ENCODE peak calls at places on chromosomes 3 and 15, in four cellular contexts. One of them, this sample, is unnamed.

GRCh38 chr3:159077860-159078259 is 276.0 kb downstream of the MFSD1 start:
- DNase-seq in HL-60: no peak
- DNase-seq in K562: no peak
- DNase-seq in GM12878: no peak
- DNase-seq in this sample: no peak

GRCh38 chr15:67839358-67839928 is 402 bp downstream of the RNU6-1 start:
- DNase-seq in HL-60: peak
- DNase-seq in K562: peak
- DNase-seq in GM12878: no peak
- DNase-seq in this sample: no peak

GRCh38 chr3:98650966-98651765 is 57.8 kb upstream of the CPOX start:
- DNase-seq in HL-60: no peak
- DNase-seq in K562: no peak
- DNase-seq in GM12878: no peak
- DNase-seq in this sample: no peak

GRCh38 chr3:101384426-101384825 is 64.1 kb upstream of the IMPG2 start:
- DNase-seq in HL-60: no peak
- DNase-seq in K562: no peak
- DNase-seq in GM12878: no peak
- DNase-seq in this sample: no peak

GRCh38 chr15:92634046-92634445 is 21.5 kb downstream of the FAM174B start:
- DNase-seq in HL-60: no peak
- DNase-seq in K562: no peak
- DNase-seq in GM12878: no peak
- DNase-seq in this sample: no peak

GRCh38 chr3:186200746-186201145 is 91.9 kb upstream of the ETV5 start:
- DNase-seq in HL-60: no peak
- DNase-seq in K562: no peak
- DNase-seq in GM12878: no peak
- DNase-seq in this sample: no peak

GRCh38 chr15:75929799-75930565 is 26.3 kb downstream of the FBXO22 start:
- DNase-seq in HL-60: no peak
- DNase-seq in K562: no peak
- DNase-seq in GM12878: no peak
- DNase-seq in this sample: no peak

GRCh38 chr3:178486903-178487302 is 49.3 kb upstream of the KCNMB2 start:
- DNase-seq in HL-60: no peak
- DNase-seq in K562: no peak
- DNase-seq in GM12878: no peak
- DNase-seq in this sample: no peak

GRCh38 chr3:190252080-190252479 is 70.2 kb downstream of the CLDN1 start:
- DNase-seq in HL-60: peak
- DNase-seq in K562: no peak
- DNase-seq in GM12878: no peak
- DNase-seq in this sample: no peak

GRCh38 chr3:52090131-52090548 is 33.8 kb upstream of the DUSP7 start:
- DNase-seq in HL-60: no peak
- DNase-seq in K562: no peak
- DNase-seq in GM12878: no peak
- DNase-seq in this sample: no peak

GRCh38 chr3:130748981-130749380 is 2.4 kb upstream of the PIK3R4 start:
- DNase-seq in HL-60: no peak
- DNase-seq in K562: no peak
- DNase-seq in GM12878: no peak
- DNase-seq in this sample: no peak

GRCh38 chr3:127831723-127832172 is 9.4 kb upstream of the MGLL start:
- DNase-seq in HL-60: peak
- DNase-seq in K562: peak
- DNase-seq in GM12878: no peak
- DNase-seq in this sample: no peak

GRCh38 chr15:89912674-89913396 is at the start of gene ARPIN:
- DNase-seq in HL-60: no peak
- DNase-seq in K562: no peak
- DNase-seq in GM12878: no peak
- DNase-seq in this sample: peak

GRCh38 chr15:40063563-40064011 is 24.6 kb upstream of the SRP14 start:
- DNase-seq in HL-60: no peak
- DNase-seq in K562: no peak
- DNase-seq in GM12878: no peak
- DNase-seq in this sample: no peak

GRCh38 chr15:68639926-68640600 is 61.3 kb downstream of the CORO2B start:
- DNase-seq in HL-60: no peak
- DNase-seq in K562: no peak
- DNase-seq in GM12878: no peak
- DNase-seq in this sample: no peak

GRCh38 chr3:32832193-32832592 is 14.4 kb downstream of the TRIM71 start:
- DNase-seq in HL-60: no peak
- DNase-seq in K562: no peak
- DNase-seq in GM12878: no peak
- DNase-seq in this sample: no peak

GRCh38 chr15:30929064-30929669 is 25.5 kb downstream of the FAN1 start:
- DNase-seq in HL-60: no peak
- DNase-seq in K562: peak
- DNase-seq in GM12878: no peak
- DNase-seq in this sample: no peak

GRCh38 chr3:17014734-17015133 is 130.0 kb downstream of the PLCL2 start:
- DNase-seq in HL-60: no peak
- DNase-seq in K562: no peak
- DNase-seq in GM12878: no peak
- DNase-seq in this sample: no peak

GRCh38 chr3:189498995-189499704 is 132.0 kb upstream of the TP63 start:
- DNase-seq in HL-60: no peak
- DNase-seq in K562: no peak
- DNase-seq in GM12878: no peak
- DNase-seq in this sample: no peak

GRCh38 chr15:78682693-78683410 is 41.8 kb upstream of the CHRNB4 start:
- DNase-seq in HL-60: no peak
- DNase-seq in K562: no peak
- DNase-seq in GM12878: no peak
- DNase-seq in this sample: no peak

GRCh38 chr15:62400778-62401177 is 235.7 kb upstream of the C2CD4B start:
- DNase-seq in HL-60: no peak
- DNase-seq in K562: no peak
- DNase-seq in GM12878: no peak
- DNase-seq in this sample: no peak

GRCh38 chr3:120446891-120447668 is 3.7 kb downstream of the FSTL1 start:
- DNase-seq in HL-60: no peak
- DNase-seq in K562: no peak
- DNase-seq in GM12878: no peak
- DNase-seq in this sample: no peak

GRCh38 chr3:44065311-44065710 is 176.4 kb upstream of the TOPAZ1 start:
- DNase-seq in HL-60: no peak
- DNase-seq in K562: no peak
- DNase-seq in GM12878: no peak
- DNase-seq in this sample: no peak

GRCh38 chr3:143016321-143016972 is 15.1 kb downstream of the U2SURP start:
- DNase-seq in HL-60: no peak
- DNase-seq in K562: no peak
- DNase-seq in GM12878: no peak
- DNase-seq in this sample: no peak
- TF ChIP-seq SPI1 in HL-60: no peak
- TF ChIP-seq SPI1 in K562: no peak
- TF ChIP-seq SPI1 in GM12878: no peak
- TF ChIP-seq SPI1 in this sample: no peak

DNA sequence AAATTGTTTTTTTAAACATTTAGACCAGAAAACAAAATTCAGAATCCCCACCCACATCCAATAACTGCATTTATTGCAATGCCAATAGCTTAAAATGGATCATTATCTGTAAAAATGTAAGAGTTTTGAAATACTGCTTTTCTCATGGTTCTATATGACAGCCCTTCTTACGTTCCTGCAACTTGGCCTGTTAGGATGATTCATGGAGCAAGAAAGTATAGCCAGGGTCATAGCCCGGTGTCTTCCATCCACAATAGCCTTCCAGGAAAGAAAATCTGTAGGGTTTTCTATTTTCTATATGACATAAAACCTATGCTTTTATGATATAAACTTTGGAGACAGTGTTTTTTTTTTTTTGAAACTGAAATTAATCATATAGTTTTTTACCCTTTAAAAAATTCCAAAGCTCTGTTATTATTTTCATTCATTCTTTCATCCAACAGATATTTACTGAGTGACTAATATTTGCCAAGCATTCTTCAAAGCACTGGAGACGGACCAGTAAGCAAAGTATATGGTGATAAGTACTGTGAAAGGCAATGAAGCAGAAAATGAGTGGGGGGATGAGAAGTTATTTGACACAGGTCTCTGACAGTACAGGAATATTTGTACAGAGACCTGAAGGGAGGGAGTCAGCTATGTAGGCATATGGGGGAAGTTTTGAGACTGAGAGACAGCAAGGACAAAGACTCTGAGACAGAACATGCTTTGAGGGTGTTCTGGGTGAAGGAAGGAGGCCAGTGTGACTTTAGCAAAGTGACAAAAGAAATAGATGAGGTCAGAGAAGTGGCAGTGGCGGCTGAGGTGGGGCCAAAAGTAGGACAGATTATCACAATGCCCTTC is 29.0 kb upstream of the SLC2A2 start:
- DNase-seq in HL-60: no peak
- DNase-seq in K562: no peak
- DNase-seq in GM12878: no peak
- DNase-seq in this sample: no peak
- TF ChIP-seq SPI1 in HL-60: no peak
- TF ChIP-seq SPI1 in K562: no peak
- TF ChIP-seq SPI1 in GM12878: no peak
- TF ChIP-seq SPI1 in this sample: no peak

GRCh38 chr3:191790934-191791333 is 330.0 kb downstream of the PYDC2 start:
- DNase-seq in HL-60: no peak
- DNase-seq in K562: no peak
- DNase-seq in GM12878: no peak
- DNase-seq in this sample: no peak

GRCh38 chr3:191792580-191792979 is 331.6 kb downstream of the PYDC2 start:
- DNase-seq in HL-60: no peak
- DNase-seq in K562: no peak
- DNase-seq in GM12878: no peak
- DNase-seq in this sample: no peak

GRCh38 chr3:191795196-191795595 is 334.2 kb downstream of the PYDC2 start:
- DNase-seq in HL-60: no peak
- DNase-seq in K562: no peak
- DNase-seq in GM12878: no peak
- DNase-seq in this sample: no peak
- TF ChIP-seq SPI1 in HL-60: no peak
- TF ChIP-seq SPI1 in K562: no peak
- TF ChIP-seq SPI1 in GM12878: no peak
- TF ChIP-seq SPI1 in this sample: no peak

DNA sequence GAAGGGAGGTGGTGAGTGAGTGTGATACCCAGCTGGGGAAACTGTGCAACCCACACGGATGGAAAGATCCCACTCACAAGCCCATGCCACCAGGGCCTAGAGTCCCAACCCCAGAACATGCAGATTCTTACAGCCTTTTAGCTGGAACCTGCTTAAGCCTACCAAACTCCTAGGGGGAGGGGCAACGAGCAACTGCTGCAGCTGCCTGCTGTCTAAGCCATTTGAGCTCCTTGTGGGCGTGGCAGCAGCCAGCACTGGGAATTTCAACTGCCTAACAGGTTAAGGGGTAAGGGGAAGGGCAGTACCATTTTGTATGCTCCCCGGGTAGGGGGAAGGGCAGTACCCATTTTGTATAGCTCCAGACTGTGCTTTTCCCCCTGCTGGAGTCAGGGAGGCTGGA is 673.2 kb upstream of the BCHE start:
- DNase-seq in HL-60: no peak
- DNase-seq in K562: no peak
- DNase-seq in GM12878: no peak
- DNase-seq in this sample: no peak
- TF ChIP-seq SPI1 in HL-60: no peak
- TF ChIP-seq SPI1 in K562: no peak
- TF ChIP-seq SPI1 in GM12878: no peak
- TF ChIP-seq SPI1 in this sample: no peak

DNA sequence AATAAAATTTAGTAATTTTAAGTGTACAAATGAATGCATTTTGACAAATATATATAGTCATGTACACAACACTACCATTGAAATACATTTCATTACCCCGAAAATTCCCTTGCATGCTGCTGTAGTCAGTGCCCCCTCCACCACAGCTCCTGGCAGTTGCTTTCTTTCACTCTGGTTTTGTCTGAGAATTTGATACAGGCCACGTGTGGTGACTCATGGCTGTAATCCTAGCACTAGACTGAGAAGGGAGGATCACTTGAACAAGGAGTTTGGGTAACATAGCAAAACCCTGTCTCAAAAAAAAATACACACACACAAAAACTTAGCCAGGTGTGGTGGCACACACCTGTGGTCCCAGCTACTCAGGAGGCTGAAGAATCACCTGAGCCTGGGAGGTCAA is 65.4 kb downstream of the TFRC start:
- DNase-seq in HL-60: no peak
- DNase-seq in K562: no peak
- DNase-seq in GM12878: no peak
- DNase-seq in this sample: no peak
- TF ChIP-seq SPI1 in HL-60: no peak
- TF ChIP-seq SPI1 in K562: no peak
- TF ChIP-seq SPI1 in GM12878: no peak
- TF ChIP-seq SPI1 in this sample: no peak

GRCh38 chr3:187368765-187369450 is 723 bp downstream of the RTP4 start:
- DNase-seq in HL-60: no peak
- DNase-seq in K562: no peak
- DNase-seq in GM12878: no peak
- DNase-seq in this sample: no peak

GRCh38 chr3:187361835-187362234 is 6.3 kb upstream of the RTP4 start:
- DNase-seq in HL-60: no peak
- DNase-seq in K562: no peak
- DNase-seq in GM12878: no peak
- DNase-seq in this sample: no peak

GRCh38 chr3:187370051-187370450 is 1.9 kb downstream of the RTP4 start:
- DNase-seq in HL-60: no peak
- DNase-seq in K562: no peak
- DNase-seq in GM12878: no peak
- DNase-seq in this sample: no peak

GRCh38 chr3:187368251-187368733 is at the start of gene RTP4:
- DNase-seq in HL-60: no peak
- DNase-seq in K562: no peak
- DNase-seq in GM12878: peak
- DNase-seq in this sample: peak

GRCh38 chr3:187367561-187368103 is 553 bp upstream of the RTP4 start:
- DNase-seq in HL-60: no peak
- DNase-seq in K562: no peak
- DNase-seq in GM12878: no peak
- DNase-seq in this sample: no peak
- TF ChIP-seq SPI1 in HL-60: no peak
- TF ChIP-seq SPI1 in K562: no peak
- TF ChIP-seq SPI1 in GM12878: no peak
- TF ChIP-seq SPI1 in this sample: no peak

GRCh38 chr3:175121225-175121624 is 262.1 kb downstream of the NAALADL2 start:
- DNase-seq in HL-60: no peak
- DNase-seq in K562: no peak
- DNase-seq in GM12878: no peak
- DNase-seq in this sample: no peak
- TF ChIP-seq SPI1 in HL-60: no peak
- TF ChIP-seq SPI1 in K562: no peak
- TF ChIP-seq SPI1 in GM12878: no peak
- TF ChIP-seq SPI1 in this sample: no peak